ENCODE peak calls at places on chromosomes 4 and X, in four cellular contexts. J, G, Q and U are unnamed samples.

GRCh38 chrX:25191403-25191802 is 175.6 kb upstream of the ARX start:
- DNase-seq in J (no peak), G (no peak), Q (no peak), U (no peak)

GRCh38 chrX:153974726-153975286 is 2.3 kb downstream of the TMEM187 start:
- DNase-seq in J (no peak), G (no peak), Q (no peak), U (no peak)

GRCh38 chrX:4570141-4570540 is 856.7 kb upstream of the PRKX start:
- DNase-seq in Q (no peak), G (no peak), J (no peak), U (no peak)

GRCh38 chrX:16552546-16552945 is 97.4 kb upstream of the S100G start:
- DNase-seq in Q (peak), G (no peak), J (no peak), U (no peak)

GRCh38 chrX:56232221-56233082 is at the start of gene KLF8:
- DNase-seq in G (peak), Q (peak), J (peak), U (no peak)

GRCh38 chr4:141706445-141706844 is 70.1 kb downstream of the IL15 start:
- DNase-seq in G (no peak), J (no peak), Q (no peak), U (no peak)

GRCh38 chrX:42269186-42269585 is 345.8 kb upstream of the CASK start:
- DNase-seq in J (no peak), Q (peak), G (no peak), U (no peak)

GRCh38 chrX:149374751-149375150 is 130.4 kb downstream of the IDS start:
- DNase-seq in G (no peak), Q (no peak), J (no peak), U (no peak)

GRCh38 chr4:40164459-40164858 is 32.4 kb upstream of the RHOH start:
- DNase-seq in G (no peak), J (no peak), Q (no peak), U (no peak)

GRCh38 chrX:13254076-13254785 is 65.6 kb downstream of the ATXN3L start:
- DNase-seq in J (no peak), Q (peak), G (no peak), U (no peak)

GRCh38 chr4:81165853-81166430 is 49.1 kb downstream of the PRKG2 start:
- DNase-seq in G (peak), J (no peak), Q (no peak), U (no peak)

GRCh38 chr4:189090174-189090814 is 850.4 kb upstream of the FRG1 start:
- DNase-seq in Q (no peak), G (no peak), J (no peak), U (no peak)

GRCh38 chrX:38804481-38805293 is 3.4 kb downstream of the MID1IP1 start:
- DNase-seq in Q (peak), G (peak), J (no peak), U (no peak)

GRCh38 chr4:3043272-3044020 is 30.9 kb downstream of the HTT-AS start:
- DNase-seq in J (no peak), Q (no peak), G (peak), U (no peak)

GRCh38 chrX:111634823-111635410 is 46.1 kb upstream of the ALG13 start:
- DNase-seq in J (no peak), Q (no peak), G (no peak), U (no peak)

GRCh38 chr4:47510506-47511143 is 25.6 kb downstream of the ATP10D start:
- DNase-seq in Q (peak), G (no peak), J (no peak), U (no peak)

GRCh38 chr4:24103434-24104168 is 213.8 kb upstream of the PPARGC1A start:
- DNase-seq in G (no peak), Q (peak), J (no peak), U (no peak)

GRCh38 chrX:153766098-153766817 is 2.2 kb downstream of the PLXNB3 start:
- DNase-seq in Q (peak), J (no peak), G (no peak), U (no peak)

GRCh38 chr4:112112590-112113170 is 32.6 kb upstream of the FAM241A start:
- DNase-seq in G (no peak), J (no peak), Q (no peak), U (no peak)

GRCh38 chr4:147923854-147924253 is 192.0 kb downstream of the ARHGAP10 start:
- DNase-seq in J (no peak), G (no peak), Q (no peak), U (no peak)

GRCh38 chr4:123606946-123607542 is 210.4 kb downstream of the SPRY1 start:
- DNase-seq in G (no peak), J (no peak), Q (peak), U (no peak)

GRCh38 chrX:1387141-1387776 is 4.7 kb downstream of the SLC25A6 start:
- DNase-seq in J (no peak), G (no peak), Q (no peak), U (no peak)

GRCh38 chrX:63560601-63561218 is 209.6 kb upstream of the SPIN4 start:
- DNase-seq in J (peak), G (peak), Q (peak), U (peak)

GRCh38 chrX:11214346-11215190 is 78.6 kb upstream of the AMELX start:
- DNase-seq in J (no peak), G (no peak), Q (no peak), U (no peak)

GRCh38 chr4:165814256-165815010 is 58.6 kb upstream of the TLL1 start:
- DNase-seq in Q (peak), J (no peak), G (no peak), U (no peak)

GRCh38 chr4:149522031-149522430 is 293.6 kb downstream of the IQCM start:
- DNase-seq in J (no peak), Q (no peak), G (no peak), U (no peak)

GRCh38 chr4:114383721-114384120 is 214.9 kb upstream of the UGT8 start:
- DNase-seq in Q (peak), J (no peak), G (no peak), U (no peak)

GRCh38 chrX:147838465-147839131 is 73.1 kb upstream of the FMR1 start:
- DNase-seq in Q (no peak), J (no peak), G (no peak), U (no peak)

GRCh38 chr4:128286474-128287158 is 997 bp downstream of the PGRMC2 start:
- DNase-seq in G (no peak), Q (peak), J (no peak), U (no peak)

GRCh38 chr4:6195602-6196319 is 4.6 kb downstream of the JAKMIP1 start:
- DNase-seq in G (peak), Q (no peak), J (no peak), U (peak)

GRCh38 chrX:14014526-14014925 is 15.2 kb downstream of the GEMIN8 start:
- DNase-seq in J (no peak), G (no peak), Q (no peak), U (no peak)

GRCh38 chr4:123659759-123660158 is 263.2 kb downstream of the SPRY1 start:
- DNase-seq in Q (no peak), J (no peak), G (no peak), U (no peak)

GRCh38 chr4:80407246-80407645 is 71.7 kb downstream of the CFAP299 start:
- DNase-seq in Q (peak), J (peak), G (no peak), U (no peak)

GRCh38 chr4:38160487-38161207 is 200.4 kb downstream of the PTTG2 start:
- DNase-seq in Q (peak), J (peak), G (no peak), U (no peak)

GRCh38 chr4:16278178-16278577 is 51.9 kb upstream of the TAPT1 start:
- DNase-seq in J (no peak), Q (no peak), G (no peak), U (no peak)

GRCh38 chrX:118496763-118497079 is 1.1 kb downstream of the DOCK11 start:
- DNase-seq in Q (no peak), G (no peak), J (no peak), U (no peak)

GRCh38 chr4:182010876-182011275 is 232.3 kb upstream of the TENM3 start:
- DNase-seq in G (no peak), J (no peak), Q (peak), U (no peak)

DNA sequence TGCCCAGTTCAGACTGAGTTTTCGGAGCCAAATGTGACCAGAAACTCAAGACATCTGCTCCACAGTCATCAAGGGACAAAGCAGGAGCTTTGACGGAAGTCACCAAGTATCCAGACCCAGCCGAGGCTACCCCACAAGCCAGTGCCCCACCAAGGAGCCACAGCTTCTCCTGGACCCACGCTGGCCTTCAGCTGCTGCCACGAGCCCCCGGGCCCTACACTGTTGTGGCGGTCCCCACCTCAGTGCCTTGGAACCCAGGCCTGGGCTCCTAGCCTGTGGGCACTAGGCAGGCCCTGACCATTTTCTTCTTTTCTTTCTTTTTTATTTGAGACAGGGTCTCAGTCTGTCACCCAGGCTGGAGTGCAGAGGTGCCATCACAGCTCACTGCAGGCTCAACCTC is 82.1 kb upstream of the NKX1-1 start:
- DNase-seq in G (no peak), J (no peak), Q (no peak), U (no peak)
- TF ChIP-seq CTCF in G (no peak), J (no peak), Q (no peak), U (no peak)

GRCh38 chrX:133838761-133839676 is 146.4 kb downstream of the GPC3 start:
- DNase-seq in J (peak), G (no peak), Q (peak), U (no peak)
- TF ChIP-seq CTCF in J (peak), G (no peak), Q (peak), U (peak)

DNA sequence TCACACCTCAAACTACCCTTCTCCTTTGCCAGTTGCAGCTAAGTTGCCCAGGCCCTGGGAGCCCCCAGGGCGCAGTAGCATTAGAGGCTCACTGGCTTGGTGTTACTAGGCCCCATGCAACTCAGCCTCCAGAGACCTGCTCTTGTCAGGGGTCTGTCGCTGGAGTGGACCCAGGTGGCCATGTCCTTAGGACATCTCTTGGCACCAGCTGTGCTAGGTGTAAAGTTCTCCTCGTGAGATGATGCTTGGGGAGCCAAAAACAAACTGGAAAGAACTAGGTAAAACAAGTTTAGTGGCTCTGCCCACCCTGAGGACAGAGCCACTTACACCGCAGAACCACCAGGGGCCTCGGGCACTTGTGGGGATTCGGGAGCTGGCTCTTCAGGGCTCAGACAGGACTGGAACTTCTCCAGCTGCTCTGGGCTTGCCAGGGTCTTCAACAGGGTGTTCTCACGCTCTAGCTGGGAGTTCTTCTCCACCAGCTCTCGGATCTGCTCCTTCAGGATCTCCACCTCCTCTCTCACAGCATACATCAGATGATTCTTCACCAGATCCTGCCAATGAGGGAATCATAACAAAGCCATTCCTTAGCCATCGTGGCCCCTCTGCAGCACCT is 61.3 kb downstream of the TSC22D3 start:
- DNase-seq in G (peak), Q (peak), J (no peak), U (no peak)
- TF ChIP-seq CTCF in G (no peak), Q (peak), J (peak), U (peak)

GRCh38 chr4:162457071-162457865 is 293.5 kb upstream of the FSTL5 start:
- DNase-seq in G (no peak), J (no peak), Q (no peak), U (no peak)

GRCh38 chr4:162458051-162458450 is 294.3 kb upstream of the FSTL5 start:
- DNase-seq in G (no peak), J (no peak), Q (no peak), U (no peak)

GRCh38 chr4:162456106-162456505 is 292.3 kb upstream of the FSTL5 start:
- DNase-seq in G (no peak), J (no peak), Q (no peak), U (no peak)

DNA sequence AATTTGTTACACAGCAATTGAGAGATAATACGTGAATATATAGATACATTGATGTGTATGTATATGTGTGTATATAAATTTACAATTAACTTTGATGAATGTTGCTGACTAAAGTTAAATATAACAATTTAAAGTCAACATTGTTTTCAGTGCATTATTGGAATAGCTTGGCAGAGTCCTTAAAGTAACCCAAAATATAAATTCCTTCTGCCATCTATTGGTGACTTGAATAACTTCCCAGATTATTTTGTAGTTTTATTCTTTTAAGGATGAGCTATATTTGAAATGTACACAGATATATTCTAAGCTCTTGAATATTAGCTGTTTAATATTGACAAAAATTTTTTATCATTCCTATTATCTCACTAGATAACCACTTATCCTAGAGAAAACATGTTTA is 298.2 kb upstream of the FSTL5 start:
- DNase-seq in G (no peak), Q (no peak), J (no peak), U (no peak)
- TF ChIP-seq CTCF in G (no peak), Q (no peak), J (no peak), U (peak)

DNA sequence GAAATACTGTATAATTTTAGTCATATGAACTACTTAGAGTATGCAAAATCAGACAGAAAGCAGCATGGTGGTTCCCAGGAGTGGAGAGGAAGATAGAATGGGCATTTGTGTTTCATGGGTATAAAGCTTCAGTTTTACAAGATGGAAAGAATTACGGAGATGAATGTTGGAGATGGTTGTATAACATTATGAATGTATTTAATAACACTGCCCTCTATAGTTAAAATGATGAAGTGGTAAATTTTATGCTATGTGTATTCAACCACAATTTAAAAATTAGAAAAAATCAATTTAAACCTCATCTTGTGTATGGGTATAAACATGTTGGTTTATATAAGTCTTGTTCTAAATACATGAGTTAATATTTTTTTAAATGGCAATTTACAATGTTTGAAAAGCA is 521.1 kb downstream of the FSTL5 start:
- DNase-seq in Q (peak), G (no peak), J (no peak), U (no peak)
- TF ChIP-seq CTCF in Q (no peak), G (no peak), J (no peak), U (peak)